ENCODE peak calls at places on chromosomes 2 and 18, in seven cellular contexts. C is neural crest cell, N is MCF 10A, G is AG10803, T is glutamatergic neuron, V is cardiac muscle cell, Y is endothelial cell. O is an unnamed sample.

GRCh38 chr18:9814431-9814830 is 71.3 kb upstream of the TXNDC2 start:
- DNase-seq in Y (no peak), T (no peak), G (peak; percentile 85), N (peak; percentile 73), C (no peak), V (no peak), O (peak; percentile 91)

GRCh38 chr18:9619545-9619944 is 5.2 kb upstream of the PPP4R1 start:
- DNase-seq in N (peak; percentile 19), Y (no peak), G (peak; percentile 65), T (no peak), C (no peak), V (no peak), O (peak; percentile 86)

GRCh38 chr2:84885111-84885510 is 4.2 kb upstream of the TRABD2A start:
- DNase-seq in N (no peak), V (no peak), G (no peak), T (no peak), Y (no peak), C (no peak), O (no peak)

GRCh38 chr2:212912445-212913103 is 238.8 kb downstream of the IKZF2 start:
- DNase-seq in T (no peak), N (peak; percentile 82), G (peak; percentile 76), V (no peak), Y (no peak), C (no peak), O (peak; percentile 82)

GRCh38 chr2:190576565-190576964 is 42.0 kb upstream of the NEMP2 start:
- DNase-seq in C (no peak), Y (no peak), N (no peak), G (no peak), T (no peak), V (peak; percentile 14), O (no peak)

GRCh38 chr18:41323044-41323443 is 632.0 kb upstream of the PIK3C3 start:
- DNase-seq in Y (no peak), N (peak; percentile 5), C (no peak), G (no peak), T (no peak), V (no peak), O (no peak)

GRCh38 chr2:150403457-150403856 is 84.0 kb downstream of the RND3 start:
- DNase-seq in V (peak; percentile 33), G (no peak), Y (no peak), C (no peak), N (no peak), T (no peak), O (no peak)

GRCh38 chr2:60414731-60415130 is 138.7 kb downstream of the BCL11A start:
- DNase-seq in T (no peak), N (peak; percentile 50), G (peak; percentile 84), V (no peak), C (no peak), Y (no peak), O (peak; percentile 15)

GRCh38 chr2:52144588-52144987 is 1112.7 kb upstream of the NRXN1 start:
- DNase-seq in G (no peak), T (no peak), Y (no peak), N (no peak), V (peak; percentile 8), C (no peak), O (peak; percentile 15)

GRCh38 chr2:71798266-71799012 is 345.1 kb downstream of the DYSF start:
- DNase-seq in T (peak; percentile 62), V (peak; percentile 71), N (peak; percentile 61), G (peak; percentile 31), C (peak; percentile 52), Y (peak; percentile 69), O (peak; percentile 37)

GRCh38 chr2:240578488-240578887 is 8.0 kb upstream of the CAPN10 start:
- DNase-seq in C (no peak), N (no peak), G (no peak), T (no peak), V (no peak), Y (no peak), O (no peak)

GRCh38 chr2:240581811-240582210 is 4.7 kb upstream of the CAPN10 start:
- DNase-seq in N (peak; percentile 30), T (no peak), V (no peak), Y (no peak), G (no peak), C (no peak), O (no peak)

GRCh38 chr2:240579071-240579762 is 7.3 kb upstream of the CAPN10 start:
- DNase-seq in T (no peak), C (no peak), Y (no peak), V (no peak), N (no peak), G (no peak), O (no peak)

GRCh38 chr2:240578110-240578450 is 8.5 kb upstream of the CAPN10 start:
- DNase-seq in G (no peak), C (no peak), V (no peak), Y (no peak), N (no peak), T (no peak), O (no peak)

DNA sequence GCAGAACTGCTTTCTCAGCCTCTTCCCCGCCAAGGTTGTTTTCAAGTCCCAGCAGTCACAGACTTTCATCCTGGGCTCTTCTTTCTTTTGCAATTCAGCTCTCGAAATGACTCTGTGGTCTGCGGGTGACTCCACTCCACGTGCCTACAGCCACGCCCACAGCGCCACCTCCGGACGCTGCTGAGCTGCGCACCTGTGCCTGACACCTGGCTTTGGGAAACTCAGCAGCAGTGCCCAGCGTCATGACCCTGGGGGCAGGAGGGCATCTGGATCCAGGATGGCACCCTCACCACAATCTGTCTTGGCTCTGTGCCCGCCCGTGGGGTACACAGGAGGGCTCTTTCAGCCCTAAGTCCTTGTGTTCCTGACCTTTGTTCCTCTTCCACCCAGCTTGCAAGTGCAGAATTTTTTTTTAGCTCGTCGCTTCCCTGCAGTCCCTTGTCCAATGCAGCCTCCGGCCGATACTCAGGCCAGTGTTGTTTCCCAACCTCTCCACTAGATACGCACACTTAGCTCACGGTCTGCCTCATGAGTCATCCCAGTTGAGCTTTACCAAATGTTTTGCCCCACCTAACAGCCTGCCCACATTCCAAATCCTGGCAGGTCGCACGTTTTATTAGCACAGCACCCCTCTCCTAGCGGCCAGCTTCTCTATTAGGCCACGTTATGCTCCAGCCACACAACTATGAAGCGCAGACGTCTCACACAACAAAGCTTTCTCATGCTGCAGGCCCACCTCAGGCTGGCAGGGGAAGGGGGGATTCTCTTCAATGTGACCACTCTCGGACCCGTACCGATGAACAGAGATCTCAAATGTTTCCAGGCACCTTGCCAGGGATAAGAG is 6.5 kb upstream of the CAPN10 start:
- DNase-seq in G (peak; percentile 94), Y (no peak), N (peak; percentile 98), V (no peak), C (no peak), T (no peak), O (peak; percentile 93)
- TF ChIP-seq CTCF in G (peak; percentile 10), Y (no peak), N (no peak), V (peak; percentile 1), C (no peak), T (no peak), O (no peak)

DNA sequence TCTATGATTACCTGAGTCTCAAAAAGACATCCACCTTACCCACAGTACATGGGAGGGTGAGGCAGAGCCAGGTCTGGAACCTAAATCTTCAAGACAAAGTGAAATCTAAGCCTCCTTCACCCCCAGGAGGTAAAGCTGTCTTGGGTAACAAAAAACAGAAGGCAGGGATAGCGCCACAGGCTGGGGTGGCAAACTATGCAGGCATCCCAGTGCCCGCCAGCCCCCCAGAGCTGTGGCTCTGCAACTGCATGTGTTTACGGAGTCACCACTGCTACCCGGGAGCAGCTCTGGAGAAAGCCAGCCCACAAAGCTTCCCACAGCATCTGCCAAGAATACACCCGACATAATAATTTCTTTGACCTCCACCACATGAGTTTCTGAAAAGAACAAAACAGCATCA is 309.2 kb upstream of the SKOR2 start:
- DNase-seq in C (no peak), T (no peak), V (no peak), G (no peak), N (no peak), Y (no peak), O (no peak)
- TF ChIP-seq CTCF in C (no peak), T (no peak), V (no peak), G (no peak), N (no peak), Y (no peak), O (no peak)

DNA sequence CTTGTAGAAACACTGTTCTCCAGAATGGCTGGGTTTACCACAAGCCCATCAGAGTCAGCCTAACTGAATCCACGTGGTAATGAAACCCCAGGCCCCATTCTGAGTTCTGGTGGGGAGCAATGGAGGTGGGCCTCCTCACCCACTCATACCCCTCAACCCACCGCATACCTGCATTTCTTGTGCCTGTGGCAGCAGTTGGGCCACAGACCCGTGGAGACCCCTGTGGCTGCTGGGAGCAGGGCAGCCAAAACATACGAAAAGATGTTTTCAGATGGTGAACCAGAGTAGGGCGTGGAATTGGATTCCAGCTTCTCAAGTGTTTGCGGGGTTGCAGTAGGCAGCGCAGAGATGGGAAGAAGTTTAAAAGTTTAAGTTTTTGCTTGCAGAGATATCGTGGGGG is 51.0 kb downstream of the ITGA6 start:
- DNase-seq in C (no peak), N (no peak), Y (no peak), G (no peak), T (no peak), V (no peak), O (no peak)
- TF ChIP-seq CTCF in C (no peak), N (no peak), Y (no peak), G (no peak), T (no peak), V (no peak), O (no peak)

GRCh38 chr2:8803658-8804379 is 33.6 kb downstream of the KIDINS220 start:
- DNase-seq in G (peak; percentile 76), V (peak; percentile 20), Y (no peak), C (no peak), N (peak; percentile 93), T (no peak), O (peak; percentile 89)
- TF ChIP-seq CTCF in G (no peak), V (no peak), Y (no peak), C (no peak), N (no peak), T (no peak), O (peak; percentile 21)